ENCODE peak calls at places on chromosome 19, in six cellular contexts. K is tibial nerve, B is AG04450, X is ascending aorta, M is mammary epithelial cell, W is colonic mucosa. G is an unnamed sample.

GRCh38 chr19:47146920-47147319 is 16.3 kb downstream of the SAE1 start:
- DNase-seq in K (no peak), W (no peak), X (no peak), B (no peak), M (no peak), G (no peak)

GRCh38 chr19:38386300-38386967 is 1.4 kb downstream of the GGN start:
- DNase-seq in M (no peak), W (no peak), B (no peak), K (no peak), X (no peak), G (no peak)

GRCh38 chr19:15231256-15231655 is 992 bp downstream of the EPHX3 start:
- DNase-seq in W (no peak), B (no peak), K (no peak), X (no peak), M (no peak), G (no peak)

GRCh38 chr19:5891572-5891937 is 12.0 kb downstream of the NDUFA11 start:
- DNase-seq in X (no peak), W (no peak), K (no peak), B (no peak), M (no peak), G (no peak)

GRCh38 chr19:20315543-20315942 is 148.5 kb downstream of the ZNF486 start:
- DNase-seq in B (no peak), M (no peak), W (no peak), K (no peak), X (no peak), G (peak; percentile 42)

GRCh38 chr19:55454787-55455243 is 6.6 kb downstream of the ISOC2 start:
- DNase-seq in X (no peak), M (peak; percentile 27), B (no peak), W (no peak), K (no peak), G (peak; percentile 89)

GRCh38 chr19:39599116-39599515 is 3.2 kb upstream of the LGALS13 start:
- DNase-seq in K (no peak), B (no peak), M (peak; percentile 23), X (no peak), W (no peak), G (no peak)

GRCh38 chr19:6947745-6948144 is 60.4 kb downstream of the ADGRE1 start:
- DNase-seq in K (no peak), M (no peak), B (no peak), W (no peak), X (no peak), G (no peak)

GRCh38 chr19:13404236-13404635 is 102.0 kb downstream of the CACNA1A start:
- DNase-seq in W (no peak), M (no peak), K (no peak), X (no peak), B (no peak), G (no peak)

GRCh38 chr19:29831041-29831548 is 19.3 kb downstream of the CCNE1 start:
- DNase-seq in K (no peak), B (no peak), M (peak; percentile 63), W (no peak), X (no peak), G (no peak)

GRCh38 chr19:34172661-34173144 is 399 bp downstream of the LSM14A start:
- DNase-seq in M (no peak), X (no peak), W (no peak), K (no peak), B (no peak), G (no peak)

GRCh38 chr19:10514211-10515145 is 2.8 kb downstream of the S1PR5 start:
- DNase-seq in K (no peak), W (no peak), M (no peak), B (no peak), X (no peak), G (no peak)

GRCh38 chr19:42301646-42302204 is at the start of gene PRR19:
- DNase-seq in M (no peak), W (peak; percentile 61), K (no peak), B (no peak), X (no peak), G (no peak)

GRCh38 chr19:13718733-13719132 is 45.6 kb upstream of the MRI1 start:
- DNase-seq in K (no peak), M (peak; percentile 61), W (peak; percentile 31), B (peak; percentile 36), X (no peak), G (peak; percentile 20)

GRCh38 chr19:38263696-38264485 is 482 bp upstream of the SPINT2 start:
- DNase-seq in X (peak; percentile 89), K (no peak), M (peak; percentile 95), B (no peak), W (peak; percentile 94), G (no peak)

GRCh38 chr19:38234615-38235014 is 10.6 kb upstream of the DPF1 start:
- DNase-seq in X (no peak), M (no peak), B (no peak), W (no peak), K (no peak), G (no peak)

GRCh38 chr19:8397291-8397690 is 7.1 kb downstream of the RAB11B start:
- DNase-seq in M (peak; percentile 59), X (no peak), W (no peak), B (no peak), K (no peak), G (no peak)

GRCh38 chr19:44587863-44588752 is 25.3 kb upstream of the IGSF23 start:
- DNase-seq in M (peak; percentile 74), X (no peak), W (no peak), B (peak; percentile 86), K (no peak), G (no peak)
- TF ChIP-seq CTCF in M (peak; percentile 52), X (peak; percentile 7), W (no peak), B (peak; percentile 60), K (no peak), G (no peak)

GRCh38 chr19:4600893-4601292 is 38.4 kb upstream of the TNFAIP8L1 start:
- DNase-seq in M (no peak), B (no peak), K (no peak), W (no peak), X (no peak), G (no peak)

GRCh38 chr19:4597975-4598671 is 38.6 kb upstream of the SEMA6B start:
- DNase-seq in X (no peak), M (no peak), B (no peak), K (no peak), W (peak; percentile 45), G (peak; percentile 82)

GRCh38 chr19:4597278-4597974 is 37.9 kb upstream of the SEMA6B start:
- DNase-seq in B (no peak), M (no peak), W (no peak), X (no peak), K (no peak), G (peak; percentile 75)

GRCh38 chr19:4600082-4600481 is 39.2 kb upstream of the TNFAIP8L1 start:
- DNase-seq in W (no peak), M (no peak), K (no peak), B (no peak), X (no peak), G (no peak)

DNA sequence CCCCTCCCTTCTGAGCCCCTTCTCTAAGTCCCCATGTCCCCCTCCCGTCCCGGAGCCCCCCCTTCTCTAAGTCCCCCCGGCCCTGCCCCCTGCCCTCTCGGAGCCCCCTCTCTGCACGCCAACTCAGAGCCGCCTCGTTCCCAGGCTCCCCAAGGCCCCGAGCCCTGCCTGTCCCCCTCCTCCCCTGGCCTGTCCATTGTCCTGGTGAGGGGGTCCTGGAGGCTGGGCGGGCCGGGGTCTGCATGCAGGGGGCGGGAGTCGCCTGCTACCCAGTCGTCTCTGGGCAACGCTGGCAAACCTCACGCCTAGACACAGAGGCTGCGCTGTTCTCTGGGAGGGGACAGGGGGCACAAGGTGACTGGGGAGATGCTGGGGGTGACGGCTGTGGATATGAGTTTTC is 39.2 kb upstream of the SEMA6B start:
- DNase-seq in X (no peak), M (no peak), B (no peak), K (no peak), W (no peak), G (no peak)
- H3K4me3 ChIP-seq in X (no peak overlapping the region), M (no peak overlapping the region), B (no peak overlapping the region), K (no peak overlapping the region), W (no peak overlapping the region), G (peak overlapping the region; percentile 41)

GRCh38 chr19:48735031-48735615 is 5.3 kb downstream of the RASIP1 start:
- DNase-seq in X (no peak), W (no peak), M (no peak), B (no peak), K (no peak), G (peak; percentile 87)

GRCh38 chr19:48738557-48739399 is 1.6 kb downstream of the RASIP1 start:
- DNase-seq in M (peak; percentile 86), W (peak; percentile 99), B (no peak), K (peak; percentile 78), X (peak; percentile 91), G (peak; percentile 98)

GRCh38 chr19:48739400-48739825 is 997 bp downstream of the RASIP1 start:
- DNase-seq in K (no peak), X (no peak), M (no peak), B (no peak), W (no peak), G (no peak)

GRCh38 chr19:48739835-48740704 is at the start of gene RASIP1:
- DNase-seq in B (no peak), X (no peak), W (no peak), K (no peak), M (no peak), G (no peak)

GRCh38 chr19:48737360-48737998 is 2.9 kb downstream of the RASIP1 start:
- DNase-seq in W (no peak), B (no peak), X (no peak), M (no peak), K (no peak), G (no peak)
- H3K27me3 ChIP-seq in W (peaks cover 5% of the 10 kb centered on the region), B (peaks cover 17% of the 10 kb centered on the region), X (no peaks in the 10 kb centered on the region), M (no peaks in the 10 kb centered on the region), K (peaks cover 5% of the 10 kb centered on the region), G (peaks cover 2% of the 10 kb centered on the region)

DNA sequence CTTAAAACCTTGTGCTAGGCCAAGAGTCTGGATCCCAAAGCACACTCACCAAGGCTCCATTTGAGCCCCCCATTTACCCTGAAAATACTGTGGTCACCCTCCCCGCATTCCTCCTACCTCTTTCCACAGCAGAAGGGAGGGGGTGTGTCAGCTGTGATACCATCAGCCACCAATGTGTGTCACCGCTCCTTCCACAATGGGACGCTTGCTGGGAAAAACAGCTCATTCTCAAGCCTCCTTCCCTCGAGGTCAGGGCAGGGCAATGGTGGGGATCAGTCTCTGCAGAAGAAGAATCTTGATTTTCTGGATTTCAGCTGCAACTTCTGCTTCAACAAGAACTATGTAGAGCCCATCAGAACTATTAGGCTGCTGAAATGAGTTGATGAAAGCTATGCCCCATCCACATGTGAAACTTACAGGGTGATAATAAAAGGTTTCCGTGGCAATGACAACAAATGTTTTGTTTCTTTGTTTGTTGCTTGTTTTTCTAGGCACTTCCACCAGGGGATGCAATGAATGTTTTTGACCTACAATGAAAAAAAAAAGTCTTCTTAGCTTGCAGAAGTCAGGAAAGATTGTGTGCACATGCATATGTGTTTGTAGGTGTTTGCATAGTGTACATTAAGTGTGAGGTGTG is 26.4 kb upstream of the ZNF507 start:
- DNase-seq in M (no peak), X (no peak), K (no peak), W (no peak), B (no peak), G (peak; percentile 64)
- TF ChIP-seq CTCF in M (peak; percentile 38), X (peak; percentile 36), K (peak; percentile 13), W (no peak), B (no peak), G (peak; percentile 71)

G was measured in WERI-Rb-1.